ENCODE peak calls at places on chromosomes 16 and 17, in eight cellular contexts. S is tibial nerve, J is tibial artery, N is psoas muscle, Y is body of pancreas, U is heart right ventricle, G is colonic mucosa, I is heart left ventricle. E is an unnamed sample.

GRCh38 chr17:3964203-3965122 is at the start of gene ATP2A3:
- DNase-seq in S (no peak), J (no peak), N (no peak), Y (peak; percentile 42), U (peak; percentile 57), G (peak; percentile 84), I (no peak), E (no peak)

GRCh38 chr17:75091855-75092327 is 4.1 kb downstream of the SLC16A5 start:
- DNase-seq in S (no peak), J (no peak), N (no peak), Y (no peak), U (no peak), G (peak; percentile 81), I (no peak), E (no peak)

GRCh38 chr17:79793924-79794304 is 3.0 kb downstream of the CBX8 start:
- DNase-seq in S (no peak), J (no peak), N (no peak), Y (no peak), U (no peak), G (no peak), I (no peak), E (no peak)

GRCh38 chr16:71467810-71468209 is 5.8 kb upstream of the ZNF23 start:
- DNase-seq in S (no peak), J (no peak), N (no peak), Y (no peak), U (no peak), G (no peak), I (no peak), E (peak; percentile 27)

GRCh38 chr17:49566668-49567071 is 9.0 kb upstream of the NXPH3 start:
- DNase-seq in S (no peak), J (no peak), N (peak; percentile 19), Y (peak; percentile 37), U (no peak), G (no peak), I (no peak), E (no peak)

GRCh38 chr17:82964851-82965341 is 114.5 kb upstream of the METRNL start:
- DNase-seq in S (no peak), J (no peak), N (peak; percentile 39), Y (no peak), U (no peak), G (peak; percentile 10), I (no peak), E (no peak)

GRCh38 chr16:69762843-69763556 is 868 bp downstream of the WWP2 start:
- DNase-seq in S (no peak), J (no peak), N (no peak), Y (no peak), U (no peak), G (peak; percentile 40), I (no peak), E (no peak)

GRCh38 chr16:89764711-89765201 is 43.4 kb downstream of the ZNF276 start:
- DNase-seq in S (peak; percentile 21), J (peak; percentile 55), N (no peak), Y (peak; percentile 21), U (no peak), G (peak; percentile 75), I (peak; percentile 39), E (peak; percentile 62)

GRCh38 chr16:9919460-9919859 is 262.8 kb downstream of the GRIN2A start:
- DNase-seq in S (no peak), J (no peak), N (no peak), Y (no peak), U (no peak), G (no peak), I (no peak), E (no peak)

GRCh38 chr17:76897023-76897422 is 28.8 kb downstream of the MGAT5B start:
- DNase-seq in S (no peak), J (no peak), N (no peak), Y (no peak), U (no peak), G (no peak), I (no peak), E (no peak)

GRCh38 chr17:77470800-77471733 is 330.3 kb downstream of the SEC14L1 start:
- DNase-seq in S (no peak), J (no peak), N (peak; percentile 60), Y (no peak), U (peak; percentile 70), G (no peak), I (peak; percentile 82), E (no peak)

GRCh38 chr16:11029948-11030347 is 85.6 kb downstream of the CLEC16A start:
- DNase-seq in S (no peak), J (no peak), N (no peak), Y (no peak), U (no peak), G (no peak), I (no peak), E (no peak)
- H3K27ac ChIP-seq in S (no peak overlapping the region), J (no peak overlapping the region), N (no peak overlapping the region), Y (no peak overlapping the region), U (no peak overlapping the region), G (no peak overlapping the region), I (no peak overlapping the region), E (no peak overlapping the region)

GRCh38 chr17:81549031-81549557 is 3.1 kb downstream of the FAAP100 start:
- DNase-seq in S (no peak), J (no peak), N (peak; percentile 58), Y (no peak), U (peak; percentile 9), G (no peak), I (no peak), E (no peak)

GRCh38 chr17:81551458-81552243 is 502 bp downstream of the FAAP100 start:
- DNase-seq in S (no peak), J (no peak), N (peak; percentile 64), Y (no peak), U (peak; percentile 27), G (peak; percentile 58), I (peak; percentile 30), E (peak; percentile 58)

GRCh38 chr17:81550285-81550684 is 1.9 kb downstream of the FAAP100 start:
- DNase-seq in S (no peak), J (no peak), N (peak; percentile 43), Y (no peak), U (no peak), G (no peak), I (no peak), E (no peak)

GRCh38 chr17:81550830-81551457 is 1.2 kb downstream of the FAAP100 start:
- DNase-seq in S (no peak), J (no peak), N (peak; percentile 51), Y (no peak), U (peak; percentile 12), G (no peak), I (peak; percentile 25), E (no peak)

DNA sequence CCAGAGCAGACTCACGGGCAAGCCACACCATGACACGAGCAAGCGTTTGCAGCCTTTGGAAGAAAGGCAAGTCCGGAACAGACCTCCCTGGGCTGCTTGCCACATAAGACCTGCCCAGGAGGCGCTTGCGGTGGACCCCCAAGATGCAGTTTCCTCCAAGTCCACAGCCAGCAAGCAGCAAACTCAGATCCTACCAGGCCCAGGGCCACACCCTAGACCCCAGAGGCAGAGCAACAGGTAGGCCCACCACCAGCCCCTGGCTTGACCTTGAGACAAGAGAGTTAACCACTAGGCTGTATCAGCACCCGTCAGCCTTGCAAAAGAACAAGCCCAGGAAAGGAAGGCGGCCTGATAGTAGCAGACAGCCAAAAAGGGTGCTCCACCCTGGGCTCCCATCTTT is 2.3 kb downstream of the FAAP100 start:
- DNase-seq in S (no peak), J (no peak), N (peak; percentile 39), Y (no peak), U (no peak), G (no peak), I (no peak), E (no peak)
- H3K36me3 ChIP-seq in S (peaks cover 2% of the 10 kb centered on the region), J (peaks cover 59% of the 10 kb centered on the region), N (peaks cover 57% of the 10 kb centered on the region), Y (peaks cover 8% of the 10 kb centered on the region), U (peaks cover 55% of the 10 kb centered on the region), G (peaks cover 8% of the 10 kb centered on the region), I (peaks cover 45% of the 10 kb centered on the region), E (peaks cover 34% of the 10 kb centered on the region)

DNA sequence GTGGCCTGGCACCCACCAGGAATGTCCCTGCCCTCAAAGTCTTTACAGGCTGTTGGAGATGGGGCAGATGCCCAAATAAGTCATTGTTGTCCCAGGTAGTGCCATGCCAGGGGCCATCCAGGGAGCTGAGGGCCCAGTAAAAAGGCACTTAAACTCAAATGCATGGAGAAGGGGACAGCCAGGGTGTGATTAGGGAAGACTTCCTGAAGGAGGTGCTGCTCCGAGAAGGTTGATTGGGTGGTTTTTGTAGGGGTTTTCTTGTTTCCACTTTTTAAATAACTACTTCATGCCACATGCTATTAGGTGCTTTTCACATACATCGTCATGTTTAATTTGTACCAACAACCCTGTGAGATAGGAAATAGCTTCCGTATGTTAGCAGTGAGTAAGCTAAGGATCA is 66.9 kb downstream of the RAI1 start:
- DNase-seq in S (no peak), J (no peak), N (no peak), Y (no peak), U (no peak), G (no peak), I (no peak), E (no peak)
- TF ChIP-seq CTCF in S (no peak), J (no peak), N (no peak), Y (no peak), U (no peak), G (no peak), I (no peak), E (no peak)

GRCh38 chr17:57555636-57556175 is 189.4 kb downstream of the CCDC182 start:
- DNase-seq in S (no peak), J (no peak), N (no peak), Y (no peak), U (no peak), G (no peak), I (no peak), E (no peak)

GRCh38 chr17:57557363-57557762 is 187.7 kb downstream of the CCDC182 start:
- DNase-seq in S (no peak), J (no peak), N (no peak), Y (no peak), U (no peak), G (no peak), I (no peak), E (no peak)

GRCh38 chr17:57559226-57559625 is 185.9 kb downstream of the CCDC182 start:
- DNase-seq in S (no peak), J (no peak), N (no peak), Y (no peak), U (no peak), G (no peak), I (no peak), E (no peak)

GRCh38 chr17:57559634-57560387 is 185.3 kb downstream of the CCDC182 start:
- DNase-seq in S (no peak), J (no peak), N (no peak), Y (no peak), U (no peak), G (no peak), I (no peak), E (no peak)

DNA sequence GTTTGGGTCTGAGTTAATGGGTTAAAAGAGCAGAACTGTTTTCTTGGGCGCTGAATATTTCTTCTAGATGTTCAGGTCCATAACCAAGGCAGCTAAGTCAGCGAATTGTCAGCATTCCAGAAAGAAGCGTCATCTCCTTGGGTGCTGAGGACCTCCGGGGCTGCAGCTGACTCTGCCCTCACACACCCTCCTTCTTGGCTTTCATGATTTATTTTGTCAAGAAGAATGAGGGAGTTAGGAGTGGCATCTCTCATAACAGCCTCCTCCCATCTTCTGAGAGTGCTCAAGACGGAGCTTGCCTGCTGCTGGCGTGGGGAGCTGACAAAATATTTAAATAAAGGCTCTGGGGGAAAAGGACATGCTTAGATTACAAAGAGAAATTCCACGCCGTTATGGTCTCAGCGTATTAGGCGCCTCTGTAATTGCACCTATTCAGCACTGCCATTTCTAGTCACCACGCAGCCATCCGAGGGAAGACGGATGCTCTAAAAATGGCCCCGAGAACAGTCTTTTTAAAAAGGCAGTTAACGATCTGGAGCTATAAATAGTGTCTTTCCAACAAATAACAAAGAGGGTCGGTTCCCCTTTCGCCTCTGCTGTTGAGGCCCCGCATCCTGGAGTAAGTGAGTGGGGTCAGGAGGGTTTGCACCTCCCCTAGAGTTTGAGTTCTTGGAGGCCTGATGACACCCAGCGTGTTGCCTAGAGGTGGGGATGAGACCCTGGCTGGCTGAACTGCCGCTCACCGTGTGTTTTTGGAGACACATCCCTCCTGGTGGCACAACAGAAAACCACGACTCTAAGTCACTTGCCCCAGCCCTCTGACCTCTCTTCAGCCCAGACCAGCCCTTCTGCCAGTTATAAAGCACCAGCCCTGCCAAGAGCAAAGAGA is 187.1 kb downstream of the CCDC182 start:
- DNase-seq in S (no peak), J (no peak), N (no peak), Y (no peak), U (no peak), G (no peak), I (no peak), E (no peak)
- H3K27ac ChIP-seq in S (no peak overlapping the region), J (no peak overlapping the region), N (peak overlapping the region; percentile 41), Y (no peak overlapping the region), U (no peak overlapping the region), G (no peak overlapping the region), I (no peak overlapping the region), E (no peak overlapping the region)

E was measured in adrenal gland.